ENCODE peak calls at places on chromosomes 1 and 21, in eight cellular contexts. T, O, Y, U, D, P, G and J are unnamed samples.

GRCh38 chr1:40806724-40807675 is 23.4 kb downstream of the KCNQ4 start:
- DNase-seq in T (peak), G (no peak), P (no peak), D (no peak), O (no peak), U (no peak), Y (no peak), J (no peak)

GRCh38 chr1:223323491-223324484 is 40.2 kb downstream of the SUSD4 start:
- DNase-seq in D (no peak), T (no peak), U (no peak), P (no peak), G (no peak), O (no peak), Y (no peak), J (no peak)

GRCh38 chr21:32238063-32238462 is 40.8 kb downstream of the MIS18A start:
- DNase-seq in D (no peak), U (no peak), O (no peak), P (no peak), T (no peak), Y (no peak), G (no peak), J (no peak)

GRCh38 chr1:87473203-87473661 is 144.6 kb downstream of the LMO4 start:
- DNase-seq in Y (no peak), G (no peak), D (no peak), O (no peak), P (no peak), T (no peak), U (no peak), J (no peak)

GRCh38 chr21:20451051-20451450 is 547.2 kb upstream of the NCAM2 start:
- DNase-seq in D (no peak), U (no peak), O (no peak), Y (no peak), T (no peak), P (no peak), G (no peak), J (no peak)

GRCh38 chr1:186985889-186986491 is 157.2 kb downstream of the PLA2G4A start:
- DNase-seq in O (no peak), P (no peak), G (no peak), Y (peak), D (no peak), T (no peak), U (no peak), J (no peak)

GRCh38 chr1:153527023-153527724 is 8.6 kb downstream of the S100A6 start:
- DNase-seq in Y (no peak), U (no peak), P (no peak), G (no peak), O (no peak), D (no peak), T (no peak), J (no peak)

GRCh38 chr1:95953005-95953404 is 719.0 kb downstream of the RWDD3 start:
- DNase-seq in Y (no peak), O (no peak), G (no peak), P (no peak), T (no peak), D (no peak), U (no peak), J (no peak)

GRCh38 chr1:33863779-33864178 is at the start of gene HMGB4:
- DNase-seq in O (no peak), D (no peak), G (no peak), U (no peak), Y (no peak), T (no peak), P (no peak), J (no peak)

GRCh38 chr1:21149430-21149861 is 27.3 kb downstream of the EIF4G3 start:
- DNase-seq in T (no peak), U (no peak), D (no peak), G (no peak), P (peak), Y (peak), O (no peak), J (no peak)

GRCh38 chr1:192554904-192555303 is 20.7 kb upstream of the RGS1 start:
- DNase-seq in D (no peak), T (no peak), O (no peak), G (no peak), Y (no peak), U (no peak), P (no peak), J (no peak)

GRCh38 chr1:223011230-223011856 is 131.7 kb downstream of the TLR5 start:
- DNase-seq in P (no peak), O (no peak), T (no peak), D (no peak), G (no peak), Y (no peak), U (no peak), J (no peak)

GRCh38 chr1:24727490-24728214 is 17.6 kb upstream of the CLIC4 start:
- DNase-seq in P (no peak), T (peak), O (no peak), U (no peak), G (peak), Y (no peak), D (no peak), J (no peak)

GRCh38 chr1:8026976-8027747 is 1.1 kb upstream of the ERRFI1 start:
- DNase-seq in G (no peak), P (no peak), U (no peak), D (no peak), T (no peak), O (no peak), Y (no peak), J (peak)

GRCh38 chr1:247746391-247746935 is 1.5 kb downstream of the OR14A2 start:
- DNase-seq in U (no peak), P (no peak), G (no peak), D (no peak), T (no peak), Y (no peak), O (no peak), J (no peak)

GRCh38 chr1:177255411-177255810 is 84.7 kb downstream of the BRINP2 start:
- DNase-seq in G (no peak), Y (no peak), T (no peak), P (no peak), O (no peak), D (no peak), U (no peak), J (no peak)

GRCh38 chr1:177080564-177080963 is 83.9 kb downstream of the ASTN1 start:
- DNase-seq in Y (no peak), P (no peak), G (no peak), U (no peak), T (no peak), O (no peak), D (no peak), J (no peak)

GRCh38 chr1:222224576-222224975 is 323.3 kb downstream of the HHIPL2 start:
- DNase-seq in G (no peak), P (no peak), U (no peak), T (no peak), O (no peak), D (no peak), Y (no peak), J (no peak)

GRCh38 chr1:227357229-227358078 is 39.2 kb upstream of the CDC42BPA start:
- DNase-seq in D (no peak), U (no peak), O (no peak), Y (peak), P (peak), T (peak), G (peak), J (no peak)

GRCh38 chr1:88877382-88877825 is 14.0 kb downstream of the GTF2B start:
- DNase-seq in G (no peak), Y (no peak), U (no peak), D (no peak), T (no peak), O (no peak), P (no peak), J (no peak)

GRCh38 chr1:36231191-36231590 is 6.9 kb downstream of the THRAP3 start:
- DNase-seq in U (no peak), D (no peak), T (no peak), Y (no peak), P (no peak), G (no peak), O (no peak), J (no peak)

GRCh38 chr1:26305667-26306289 is 658 bp downstream of the UBXN11 start:
- DNase-seq in P (no peak), Y (no peak), T (no peak), D (no peak), O (no peak), U (no peak), G (no peak), J (no peak)

GRCh38 chr1:218371927-218372672 is 27.0 kb downstream of the TGFB2 start:
- DNase-seq in T (no peak), G (no peak), O (no peak), D (no peak), P (no peak), Y (no peak), U (no peak), J (peak)

GRCh38 chr1:3473381-3473844 is 18.9 kb downstream of the ARHGEF16 start:
- DNase-seq in P (peak), D (no peak), O (no peak), T (no peak), G (peak), U (no peak), Y (no peak), J (no peak)

GRCh38 chr21:15631342-15631741 is 98.4 kb upstream of the USP25 start:
- DNase-seq in D (no peak), G (no peak), O (no peak), P (peak), U (no peak), Y (peak), T (no peak), J (no peak)

GRCh38 chr21:45324430-45325205 is 36.9 kb upstream of the POFUT2 start:
- DNase-seq in G (no peak), D (no peak), O (no peak), Y (peak), U (no peak), T (no peak), P (peak), J (no peak)

GRCh38 chr1:19260211-19261138 is 8.9 kb downstream of the MRTO4 start:
- DNase-seq in D (no peak), T (no peak), O (no peak), Y (no peak), U (no peak), P (peak), G (no peak), J (no peak)

GRCh38 chr1:200749090-200749489 is 10.4 kb downstream of the CAMSAP2 start:
- DNase-seq in U (no peak), P (no peak), D (no peak), T (no peak), O (no peak), G (no peak), Y (no peak), J (no peak)

GRCh38 chr1:55284856-55285255 is 69.7 kb upstream of the USP24 start:
- DNase-seq in G (peak), D (no peak), T (peak), U (no peak), O (no peak), P (no peak), Y (peak), J (no peak)

GRCh38 chr1:170494369-170494768 is 37.6 kb upstream of the GORAB start:
- DNase-seq in T (peak), O (no peak), Y (no peak), U (no peak), D (no peak), G (no peak), P (no peak), J (no peak)

GRCh38 chr1:68969430-68969829 is 472.5 kb upstream of the DEPDC1 start:
- DNase-seq in Y (no peak), O (no peak), P (no peak), U (no peak), T (no peak), D (no peak), G (no peak), J (no peak)

GRCh38 chr1:26537951-26538352 is 8.4 kb downstream of the RPS6KA1 start:
- DNase-seq in P (no peak), T (no peak), O (no peak), D (no peak), Y (peak), U (no peak), G (no peak), J (no peak)

GRCh38 chr1:43873851-43874250 is 59.8 kb upstream of the ARTN start:
- DNase-seq in D (no peak), T (no peak), O (no peak), P (no peak), G (no peak), U (no peak), Y (no peak), J (no peak)

GRCh38 chr1:55150880-55151582 is 64.1 kb downstream of the USP24 start:
- DNase-seq in P (no peak), O (no peak), T (no peak), U (no peak), D (no peak), G (no peak), Y (no peak), J (no peak)

GRCh38 chr1:64744492-64745180 is at the start of gene RAVER2:
- DNase-seq in T (peak), D (peak), Y (peak), P (peak), U (no peak), G (peak), O (peak), J (no peak)

DNA sequence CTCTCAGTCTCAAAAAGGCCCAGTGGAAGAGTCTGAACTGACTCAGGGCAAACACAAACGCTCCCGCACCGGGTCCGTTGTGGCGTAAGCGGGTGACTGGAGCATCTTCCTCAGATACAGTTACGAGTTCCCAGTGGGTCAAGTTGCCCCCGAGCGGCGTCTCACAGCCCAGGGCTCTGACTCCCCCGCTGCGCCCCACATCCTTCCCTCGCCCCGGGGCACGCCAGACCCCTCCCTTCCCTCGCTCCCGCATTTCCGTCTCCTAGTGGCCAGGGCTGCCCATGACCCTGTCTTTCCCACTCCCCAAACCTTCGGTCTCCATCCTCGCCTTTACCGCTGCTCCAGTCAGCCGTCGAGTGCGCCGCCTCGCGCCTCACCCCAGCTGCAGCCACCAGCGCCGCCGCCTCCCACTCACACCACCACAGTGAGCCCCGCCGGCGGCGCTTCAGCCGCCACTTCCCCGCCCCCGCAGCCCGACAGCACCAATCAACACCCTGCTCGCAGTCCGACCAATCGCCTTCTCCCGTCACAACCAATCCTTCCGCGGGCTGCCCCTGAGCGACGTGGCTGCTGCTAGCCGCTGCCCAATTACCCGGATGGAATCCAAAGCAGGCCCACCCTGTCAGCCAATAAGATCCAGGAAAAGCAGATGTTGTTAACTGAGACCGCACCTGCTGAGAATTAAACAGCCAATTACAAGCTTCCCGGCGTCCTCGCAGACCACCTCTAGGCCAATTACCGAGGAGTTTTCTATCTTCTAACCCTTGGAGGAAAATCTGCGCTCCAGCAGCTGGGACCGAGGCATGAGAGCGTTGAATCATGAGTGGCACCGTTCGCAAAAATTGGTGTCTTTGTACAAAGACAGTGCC is at the start of gene TDRKH:
- DNase-seq in Y (peak), U (peak), D (peak), G (peak), T (peak), O (peak), P (peak), J (peak)
- TF ChIP-seq POLR2A in Y (peak), U (peak), D (no peak), G (no peak), T (peak), O (peak), P (peak), J (no peak)

GRCh38 chr1:185281245-185281644 is 35.8 kb downstream of the IVNS1ABP start:
- DNase-seq in O (no peak), U (no peak), P (no peak), G (no peak), T (no peak), D (no peak), Y (no peak), J (no peak)

GRCh38 chr1:185284106-185284505 is 32.9 kb downstream of the IVNS1ABP start:
- DNase-seq in P (no peak), Y (no peak), U (no peak), O (no peak), G (no peak), D (no peak), T (no peak), J (no peak)

GRCh38 chr1:185288435-185288834 is 28.6 kb downstream of the IVNS1ABP start:
- DNase-seq in U (no peak), G (no peak), T (no peak), D (no peak), O (no peak), P (no peak), Y (no peak), J (no peak)

GRCh38 chr1:185287451-185287850 is 29.6 kb downstream of the IVNS1ABP start:
- DNase-seq in T (no peak), O (no peak), U (no peak), G (no peak), Y (no peak), P (no peak), D (no peak), J (no peak)

DNA sequence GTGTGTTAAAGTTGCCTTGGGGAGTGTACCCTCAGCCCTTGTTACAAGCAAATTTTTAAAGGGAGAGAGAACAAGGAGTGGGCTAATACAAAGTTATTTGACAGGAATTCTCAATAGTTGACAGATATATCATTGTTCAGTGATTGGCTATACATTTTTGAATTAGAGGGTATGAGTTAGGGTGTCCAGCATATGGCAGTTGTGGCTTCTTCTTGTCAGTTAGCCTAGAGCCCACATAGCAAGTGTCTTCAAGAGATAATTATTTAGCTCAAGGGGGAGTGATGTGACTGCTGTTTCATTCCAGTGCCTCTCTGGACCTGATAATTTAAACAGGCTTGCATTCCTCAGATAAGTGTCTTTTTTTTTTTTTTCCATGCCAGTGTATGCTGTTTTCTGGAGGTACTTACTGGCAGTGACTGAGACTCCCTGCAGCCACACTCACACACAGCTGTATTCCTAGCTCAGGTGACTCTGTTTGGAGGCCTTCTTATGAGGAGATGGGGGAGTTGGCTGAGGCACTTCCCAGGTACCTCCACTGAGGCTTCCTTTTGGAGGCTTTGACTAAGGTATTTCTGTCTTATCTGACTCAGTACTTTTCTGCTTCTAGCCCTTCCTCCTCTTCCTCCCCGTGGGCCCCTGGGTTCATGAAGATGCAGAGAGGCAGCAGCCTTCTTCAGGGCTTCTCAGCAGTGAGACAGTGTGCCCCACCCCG is 32.4 kb downstream of the IVNS1ABP start:
- DNase-seq in O (no peak), U (no peak), G (no peak), P (no peak), T (no peak), Y (no peak), D (no peak), J (no peak)
- TF ChIP-seq POLR2A in O (no peak), U (no peak), G (no peak), P (no peak), T (no peak), Y (no peak), D (no peak), J (no peak)

DNA sequence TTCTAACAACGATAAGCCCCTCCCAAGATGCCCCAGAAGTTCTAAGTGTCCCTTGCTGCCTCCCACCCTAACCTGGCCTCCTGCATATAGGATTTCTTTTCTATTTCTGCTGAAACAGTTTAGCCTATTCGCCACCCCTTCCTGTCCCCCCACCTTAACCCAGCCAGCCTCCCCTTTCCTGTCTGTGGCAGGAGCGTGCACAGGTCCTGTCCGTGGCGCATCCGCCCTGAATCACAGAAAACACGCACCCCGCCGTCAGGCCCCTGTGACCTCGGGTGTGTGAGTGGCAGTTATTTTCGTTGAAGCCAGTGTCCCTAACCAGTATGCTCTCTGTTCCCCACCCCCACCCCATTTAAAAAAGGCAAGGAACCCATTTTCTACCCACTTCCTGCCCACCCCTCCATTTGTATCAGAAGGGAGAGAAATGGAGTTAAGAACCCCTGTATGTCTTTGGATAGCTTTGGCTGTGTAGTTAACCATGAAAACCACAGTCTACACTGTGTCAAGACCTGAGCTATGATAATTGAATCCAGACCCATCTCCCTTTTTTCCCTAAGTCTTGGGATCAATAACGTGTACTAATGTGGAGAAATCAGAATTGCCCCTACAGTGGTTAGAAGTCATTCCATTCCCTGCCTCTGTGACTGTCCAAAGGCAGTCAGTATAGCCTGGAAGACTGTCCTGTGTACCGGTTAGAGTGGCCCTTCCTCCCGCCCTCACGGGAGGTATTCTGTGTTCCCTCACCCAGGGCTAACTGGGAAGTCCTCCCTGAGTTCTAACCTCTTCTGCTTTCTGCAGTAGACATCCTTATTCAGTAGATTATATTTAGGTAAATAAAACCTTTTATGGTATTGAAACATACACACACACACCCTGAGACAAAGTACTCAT is 1.8 kb downstream of the PLEKHO1 start:
- DNase-seq in Y (no peak), P (no peak), D (no peak), O (no peak), G (no peak), U (no peak), T (peak), J (peak)
- TF ChIP-seq POLR2A in Y (no peak), P (no peak), D (no peak), O (no peak), G (no peak), U (no peak), T (no peak), J (no peak)

GRCh38 chr1:173857363-173857917 is 10.3 kb downstream of the GAS5 start:
- DNase-seq in G (no peak), U (no peak), D (no peak), P (no peak), T (no peak), O (no peak), Y (no peak), J (no peak)
- TF ChIP-seq POLR2A in G (no peak), U (no peak), D (no peak), P (no peak), T (no peak), O (no peak), Y (no peak), J (no peak)